ENCODE peak calls at places on chromosomes 5 and 9, in five cellular contexts. I is HCEC 1CT, O is NCI-H524 treated with DMSO at 0.1 percent for 48 hours, F is activated T-helper 1 cell treated with Interleukin-2 at 50 U/mL for 16 hours, D is T follicular helper cell. W is an unnamed sample.

GRCh38 chr9:131098391-131099087 is 2.2 kb downstream of the AIF1L start:
- DNase-seq in O (no peak), I (no peak), D (no peak), F (no peak), W (no peak)

GRCh38 chr5:1537166-1538154 is 13.7 kb upstream of the LPCAT1 start:
- DNase-seq in O (no peak), I (no peak), F (no peak), D (no peak), W (no peak)

GRCh38 chr5:36944607-36945225 is 68.1 kb downstream of the NIPBL start:
- DNase-seq in F (no peak), O (peak), I (peak), D (no peak), W (no peak)

GRCh38 chr5:6704361-6704851 is 8.8 kb upstream of the TENT4A start:
- DNase-seq in D (no peak), I (peak), F (no peak), O (no peak), W (peak)

GRCh38 chr5:132315529-132316067 is 21.4 kb downstream of the SLC22A4 start:
- DNase-seq in I (no peak), D (no peak), O (no peak), F (no peak), W (no peak)

GRCh38 chr9:35729700-35730485 is 2.1 kb downstream of the TLN1 start:
- DNase-seq in O (no peak), I (peak), F (no peak), D (no peak), W (no peak)

GRCh38 chr5:24535646-24536045 is 109.1 kb downstream of the CDH10 start:
- DNase-seq in F (no peak), D (no peak), I (no peak), O (peak), W (no peak)

GRCh38 chr5:146283344-146283761 is 55.3 kb upstream of the POU4F3 start:
- DNase-seq in D (no peak), O (no peak), I (peak), F (no peak), W (peak)

GRCh38 chr9:125763373-125763772 is 16.2 kb downstream of the PBX3 start:
- DNase-seq in I (peak), D (no peak), O (peak), F (no peak), W (peak)

GRCh38 chr5:174418809-174419522 is 305.4 kb upstream of the MSX2 start:
- DNase-seq in I (no peak), O (no peak), D (no peak), F (no peak), W (no peak)

GRCh38 chr5:15807861-15808260 is 307.9 kb downstream of the FBXL7 start:
- DNase-seq in I (peak), D (no peak), O (no peak), F (no peak), W (no peak)

GRCh38 chr5:138051441-138052296 is 18.8 kb upstream of the FAM13B start:
- DNase-seq in F (no peak), O (no peak), I (no peak), D (no peak), W (no peak)

GRCh38 chr5:78005021-78005785 is 229.1 kb upstream of the TBCA start:
- DNase-seq in F (no peak), O (no peak), I (peak), D (no peak), W (no peak)

GRCh38 chr5:155867531-155868088 is 459.4 kb upstream of the SGCD start:
- DNase-seq in D (no peak), O (no peak), F (no peak), I (no peak), W (no peak)

GRCh38 chr9:29830815-29831214 is 2257.5 kb upstream of the C9orf72 start:
- DNase-seq in I (no peak), D (no peak), O (no peak), F (no peak), W (no peak)